ENCODE peak calls at places on chromosome 22, in five cellular contexts. I, F, N, U and P are unnamed samples.

GRCh38 chr22:50525991-50526848 is 822 bp upstream of the SCO2 start:
- DNase-seq in U (peak), N (peak), F (peak), I (peak), P (peak)

GRCh38 chr22:35524966-35525686 is 15.5 kb upstream of the RASD2 start:
- DNase-seq in U (no peak), F (no peak), N (no peak), I (no peak), P (no peak)

GRCh38 chr22:44396727-44397722 is 84.3 kb upstream of the SHISAL1 start:
- DNase-seq in I (no peak), N (no peak), U (no peak), F (no peak), P (no peak)

GRCh38 chr22:36925388-36926290 is 12.2 kb downstream of the CSF2RB start:
- DNase-seq in U (no peak), N (peak), I (no peak), F (no peak), P (no peak)

GRCh38 chr22:36369004-36369921 is 18.5 kb downstream of the MYH9 start:
- DNase-seq in U (no peak), N (peak), F (peak), I (peak), P (no peak)

GRCh38 chr22:17137226-17137625 is 16.1 kb upstream of the TMEM121B start:
- DNase-seq in F (no peak), U (peak), I (no peak), N (no peak), P (no peak)

GRCh38 chr22:29269230-29269604 is 1.1 kb downstream of the EWSR1 start:
- DNase-seq in U (no peak), F (no peak), N (no peak), I (no peak), P (no peak)

GRCh38 chr22:42645938-42646568 is 3.1 kb downstream of the CYB5R3 start:
- DNase-seq in N (no peak), I (no peak), F (no peak), U (no peak), P (no peak)

GRCh38 chr22:38350444-38351359 is 33.5 kb upstream of the CSNK1E start:
- DNase-seq in I (no peak), F (no peak), U (no peak), N (no peak), P (no peak)

GRCh38 chr22:26053737-26054316 is 115.4 kb upstream of the SEZ6L start:
- DNase-seq in F (no peak), N (no peak), U (no peak), I (no peak), P (no peak)

GRCh38 chr22:50633771-50634170 is 5.8 kb upstream of the ARSA start:
- DNase-seq in U (peak), I (no peak), N (no peak), F (no peak), P (no peak)

GRCh38 chr22:50032941-50033601 is 20.5 kb upstream of the IL17REL start:
- DNase-seq in N (no peak), F (no peak), I (no peak), U (peak), P (no peak)

GRCh38 chr22:43100223-43100622 is 10.3 kb upstream of the BIK start:
- DNase-seq in N (no peak), U (no peak), I (no peak), F (no peak), P (peak)

GRCh38 chr22:35622132-35622913 is 5.2 kb upstream of the MB start:
- DNase-seq in N (no peak), U (peak), F (no peak), I (no peak), P (no peak)

GRCh38 chr22:44574057-44574456 is 76.0 kb upstream of the RTL6 start:
- DNase-seq in F (no peak), U (no peak), I (no peak), N (peak), P (peak)

GRCh38 chr22:38465673-38466490 is 2.0 kb upstream of the KDELR3 start:
- DNase-seq in N (no peak), I (no peak), F (no peak), U (peak), P (no peak)

GRCh38 chr22:49307071-49307830 is 520.4 kb downstream of the BRD1 start:
- DNase-seq in N (no peak), I (no peak), U (peak), F (no peak), P (no peak)

GRCh38 chr22:30803679-30804078 is 109.0 kb downstream of the OSBP2 start:
- DNase-seq in F (no peak), I (no peak), N (no peak), U (no peak), P (no peak)

GRCh38 chr22:44576311-44577260 is 78.6 kb upstream of the RTL6 start:
- DNase-seq in F (no peak), N (no peak), I (no peak), U (peak), P (no peak)

GRCh38 chr22:24592846-24593809 is at the start of gene LRRC75B:
- DNase-seq in N (peak), F (peak), I (peak), U (peak), P (peak)

GRCh38 chr22:28874061-28874460 is 9.3 kb upstream of the ZNRF3 start:
- DNase-seq in N (no peak), F (no peak), I (no peak), U (no peak), P (no peak)

GRCh38 chr22:24975813-24976341 is 23.4 kb downstream of the KIAA1671 start:
- DNase-seq in I (no peak), F (no peak), N (no peak), U (peak), P (no peak)

GRCh38 chr22:40541300-40541699 is 95.2 kb downstream of the MRTFA start:
- DNase-seq in N (no peak), F (no peak), I (peak), U (no peak), P (no peak)

GRCh38 chr22:44133901-44134511 is 46.7 kb upstream of the PARVG start:
- DNase-seq in U (peak), I (no peak), N (no peak), F (no peak), P (no peak)